ENCODE peak calls at places on chromosomes 11 and 22, in four cellular contexts. T, L, K and O are unnamed samples.

GRCh38 chr11:111631034-111631665 is 28.9 kb downstream of the SIK2 start:
- DNase-seq in T (no peak), K (peak; percentile 17), L (no peak), O (no peak)

GRCh38 chr11:102552447-102553200 is 22.1 kb upstream of the MMP7 start:
- DNase-seq in L (peak; percentile 94), K (no peak), T (peak; percentile 15), O (no peak)

GRCh38 chr22:29039148-29039547 is 22.5 kb downstream of the C22orf31 start:
- DNase-seq in L (no peak), K (no peak), T (no peak), O (no peak)

GRCh38 chr22:17120711-17121234 is 387 bp downstream of the TMEM121B start:
- DNase-seq in K (peak; percentile 76), L (no peak), T (no peak), O (no peak)

GRCh38 chr11:126026579-126026978 is 36.1 kb downstream of the CDON start:
- DNase-seq in L (no peak), K (no peak), T (no peak), O (no peak)

GRCh38 chr11:3095712-3096361 is 38.6 kb upstream of the CARS1 start:
- DNase-seq in T (no peak), K (peak; percentile 69), L (no peak), O (no peak)

GRCh38 chr11:67422894-67423293 is 5.4 kb upstream of the RPS6KB2 start:
- DNase-seq in T (no peak), L (no peak), K (no peak), O (no peak)

GRCh38 chr11:3136542-3137455 is 28.3 kb downstream of the OSBPL5 start:
- DNase-seq in L (no peak), T (no peak), K (no peak), O (peak; percentile 57)

GRCh38 chr11:103618532-103618931 is 417.9 kb upstream of the DDI1 start:
- DNase-seq in K (no peak), L (no peak), T (no peak), O (no peak)

GRCh38 chr11:68506908-68507307 is 46.4 kb downstream of the PPP6R3 start:
- DNase-seq in L (no peak), K (no peak), T (no peak), O (no peak)

GRCh38 chr22:49046546-49047305 is 780.9 kb downstream of the BRD1 start:
- DNase-seq in K (peak; percentile 86), T (peak; percentile 56), L (peak; percentile 46), O (peak; percentile 50)

GRCh38 chr11:109229682-109230081 is 192.3 kb upstream of the C11orf87 start:
- DNase-seq in L (no peak), T (no peak), K (no peak), O (no peak)

GRCh38 chr11:123195182-123196059 is at the start of gene CLMP:
- DNase-seq in T (peak; percentile 23), K (peak; percentile 71), L (no peak), O (no peak)

GRCh38 chr11:116073854-116074837 is 569.9 kb upstream of the CADM1 start:
- DNase-seq in L (no peak), T (no peak), K (peak; percentile 73), O (peak; percentile 25)

GRCh38 chr11:105738972-105739574 is 129.2 kb downstream of the GRIA4 start:
- DNase-seq in L (no peak), T (no peak), K (peak; percentile 22), O (no peak)

GRCh38 chr11:126335463-126335760 is 20.1 kb upstream of the ST3GAL4 start:
- DNase-seq in K (no peak), T (no peak), L (no peak), O (no peak)

GRCh38 chr11:27287205-27287604 is 75.8 kb downstream of the CCDC34 start:
- DNase-seq in K (no peak), T (no peak), L (no peak), O (no peak)

GRCh38 chr22:45554040-45554406 is 51.3 kb downstream of the FBLN1 start:
- DNase-seq in L (no peak), T (no peak), K (no peak), O (no peak)

GRCh38 chr22:23281406-23282088 is 101.2 kb downstream of the BCR start:
- DNase-seq in L (peak; percentile 19), T (peak; percentile 83), K (peak; percentile 89), O (peak; percentile 84)

GRCh38 chr11:104339383-104339831 is 175.5 kb upstream of the PDGFD start:
- DNase-seq in T (no peak), K (no peak), L (no peak), O (no peak)

GRCh38 chr22:35656284-35656752 is 8.1 kb downstream of the APOL6 start:
- DNase-seq in L (no peak), T (no peak), K (no peak), O (no peak)

GRCh38 chr11:65258988-65259387 is 2.8 kb upstream of the POLA2 start:
- DNase-seq in T (no peak), K (no peak), L (no peak), O (no peak)

GRCh38 chr11:82756765-82757650 is 23.3 kb upstream of the FAM181B start:
- DNase-seq in K (no peak), T (peak; percentile 27), L (no peak), O (no peak)

GRCh38 chr11:18731949-18732821 is 6.2 kb upstream of the IGSF22 start:
- DNase-seq in K (peak; percentile 47), T (peak; percentile 64), L (peak; percentile 19), O (no peak)

GRCh38 chr11:117696489-117696888 is 100.5 kb downstream of the DSCAML1 start:
- DNase-seq in T (no peak), L (no peak), K (peak; percentile 50), O (no peak)

GRCh38 chr22:44957267-44957905 is 52.4 kb downstream of the PHF21B start:
- DNase-seq in K (peak; percentile 66), L (no peak), T (no peak), O (no peak)

GRCh38 chr11:127070808-127071207 is 70.2 kb upstream of the KIRREL3 start:
- DNase-seq in K (no peak), T (no peak), L (no peak), O (no peak)

GRCh38 chr22:39496131-39496838 is 5.8 kb upstream of the MIEF1 start:
- DNase-seq in L (peak; percentile 56), T (peak; percentile 76), K (peak; percentile 92), O (peak; percentile 73)

GRCh38 chr11:3146612-3147256 is 18.4 kb downstream of the OSBPL5 start:
- DNase-seq in K (no peak), T (no peak), L (no peak), O (no peak)

GRCh38 chr11:95088946-95089619 is 563 bp upstream of the ENDOD1 start:
- DNase-seq in T (no peak), K (no peak), L (no peak), O (no peak)

GRCh38 chr11:25309818-25310217 is 813.0 kb downstream of the LUZP2 start:
- DNase-seq in L (no peak), K (no peak), T (no peak), O (no peak)

GRCh38 chr11:69370984-69371709 is 77.2 kb downstream of the MYEOV start:
- DNase-seq in L (no peak), K (no peak), T (no peak), O (no peak)

GRCh38 chr22:21807545-21807944 is 59.9 kb downstream of the MAPK1 start:
- DNase-seq in K (no peak), T (no peak), L (no peak), O (no peak)

GRCh38 chr22:40922484-40923303 is 28.5 kb upstream of the RBX1 start:
- DNase-seq in K (peak; percentile 55), L (peak; percentile 29), T (no peak), O (no peak)

GRCh38 chr22:19887251-19887985 is 32.7 kb upstream of the GNB1L start:
- DNase-seq in T (no peak), K (no peak), L (no peak), O (peak; percentile 23)
- H3K27ac ChIP-seq in T (no peak overlapping the region), K (no peak overlapping the region), L (no peak overlapping the region), O (no peak overlapping the region)

GRCh38 chr22:30298005-30298701 is 8.8 kb upstream of the CASTOR1 start:
- DNase-seq in L (no peak), T (no peak), K (no peak), O (no peak)

GRCh38 chr22:30296851-30297250 is 7.5 kb upstream of the CASTOR1 start:
- DNase-seq in L (no peak), T (no peak), K (no peak), O (no peak)

GRCh38 chr22:30301995-30302809 is 12.9 kb upstream of the CASTOR1 start:
- DNase-seq in T (no peak), L (no peak), K (no peak), O (no peak)

GRCh38 chr22:30297276-30298004 is 8.1 kb upstream of the CASTOR1 start:
- DNase-seq in L (no peak), T (no peak), K (no peak), O (no peak)

GRCh38 chr22:30299322-30299721 is 10.0 kb upstream of the CASTOR1 start:
- DNase-seq in T (no peak), K (no peak), L (no peak), O (no peak)
- H3K27ac ChIP-seq in T (no peak overlapping the region), K (no peak overlapping the region), L (no peak overlapping the region), O (no peak overlapping the region)

DNA sequence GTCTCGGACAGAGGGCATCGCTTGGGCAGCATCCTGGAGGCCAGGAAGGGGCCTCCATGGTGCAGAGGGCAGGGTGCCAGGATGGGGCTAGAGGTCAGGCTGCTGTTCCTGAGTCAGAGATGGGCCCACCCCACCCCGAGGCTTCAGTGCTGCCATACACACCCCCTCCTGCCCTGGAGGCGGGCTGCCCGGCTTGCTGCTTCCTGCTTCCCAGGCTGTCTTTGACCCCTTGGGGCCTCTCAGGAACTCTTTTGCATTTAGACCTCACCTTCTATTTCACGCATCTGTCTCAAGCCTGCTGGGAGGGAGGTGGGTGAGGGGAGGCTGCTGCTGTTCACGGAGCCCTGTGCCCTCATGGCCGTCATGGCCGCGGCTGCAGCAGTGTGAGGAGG is 6.6 kb upstream of the GRAMD4 start:
- DNase-seq in L (no peak), K (no peak), T (no peak), O (no peak)
- H3K27ac ChIP-seq in L (no peak overlapping the region), K (no peak overlapping the region), T (no peak overlapping the region), O (no peak overlapping the region)

GRCh38 chr11:73530109-73530508 is 67.8 kb downstream of the FAM168A start:
- DNase-seq in L (no peak), K (peak; percentile 46), T (no peak), O (no peak)

GRCh38 chr11:73528877-73529530 is 68.9 kb downstream of the FAM168A start:
- DNase-seq in K (no peak), L (no peak), T (peak; percentile 10), O (no peak)

GRCh38 chr11:73528420-73528819 is 69.5 kb downstream of the FAM168A start:
- DNase-seq in L (no peak), K (no peak), T (no peak), O (no peak)

GRCh38 chr11:73525611-73526010 is 72.3 kb downstream of the FAM168A start:
- DNase-seq in L (no peak), K (no peak), T (no peak), O (no peak)

GRCh38 chr11:73528013-73528412 is 69.9 kb downstream of the FAM168A start:
- DNase-seq in L (no peak), K (no peak), T (no peak), O (no peak)
- H3K27ac ChIP-seq in L (no peak overlapping the region), K (peak overlapping the region; percentile 31), T (peak overlapping the region; percentile 56), O (no peak overlapping the region)

DNA sequence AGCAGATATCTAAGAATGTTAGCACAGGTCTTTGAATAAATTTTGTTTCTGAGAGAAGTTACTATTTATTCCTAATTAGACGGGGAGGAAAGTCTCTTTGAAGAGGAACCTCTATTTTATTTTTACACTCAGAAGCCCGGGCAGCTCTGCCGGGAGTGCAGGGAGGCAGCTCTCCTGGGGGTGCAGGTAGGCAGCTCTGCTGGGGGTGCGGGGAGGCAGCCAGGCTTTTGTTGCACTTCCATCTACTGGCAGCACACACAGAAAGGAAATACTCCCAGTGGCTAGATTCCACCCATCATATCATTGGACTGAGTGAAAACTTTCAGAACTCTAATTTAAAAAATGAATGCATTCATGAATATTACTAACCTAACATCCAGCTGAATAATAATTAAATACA is 24.6 kb downstream of the OR10A6 start:
- DNase-seq in K (no peak), T (no peak), L (no peak), O (no peak)
- H3K27ac ChIP-seq in K (no peak overlapping the region), T (no peak overlapping the region), L (no peak overlapping the region), O (no peak overlapping the region)